ENCODE peak calls at places on chromosome 12, in four cellular contexts. H, T, O and B are unnamed samples. For H3K9me3, the result is how much of the 10 kb centered on the place peaks cover.

GRCh38 chr12:53300187-53300586 is 692 bp downstream of the MYG1 start:
- DNase-seq in O (no peak), H (no peak), T (no peak), B (peak)

GRCh38 chr12:38056701-38057689 is 259.6 kb upstream of the ALG10B start:
- DNase-seq in O (no peak), T (no peak), H (peak), B (no peak)

GRCh38 chr12:124487065-124487833 is 80.2 kb downstream of the NCOR2 start:
- DNase-seq in T (peak), O (peak), H (no peak), B (peak)

GRCh38 chr12:25262696-25263095 is 12.0 kb upstream of the KRAS start:
- DNase-seq in O (no peak), H (no peak), T (no peak), B (no peak)

GRCh38 chr12:44571031-44571550 is 305.0 kb downstream of the NELL2 start:
- DNase-seq in T (no peak), H (no peak), O (no peak), B (no peak)

GRCh38 chr12:131223171-131223761 is 269.6 kb downstream of the ADGRD1 start:
- DNase-seq in H (no peak), T (peak), O (peak), B (no peak)

GRCh38 chr12:105262461-105263184 is 26.6 kb upstream of the APPL2 start:
- DNase-seq in H (no peak), O (no peak), T (peak), B (peak)

GRCh38 chr12:52865090-52865944 is 16.5 kb upstream of the KRT78 start:
- DNase-seq in T (peak), O (peak), H (peak), B (peak)

GRCh38 chr12:42981379-42981778 is 391.8 kb upstream of the PRICKLE1 start:
- DNase-seq in O (no peak), H (no peak), T (no peak), B (no peak)

GRCh38 chr12:53492188-53492587 is 7.1 kb downstream of the MAP3K12 start:
- DNase-seq in O (no peak), T (peak), H (no peak), B (no peak)

GRCh38 chr12:24424376-24424775 is 474.9 kb upstream of the SOX5 start:
- DNase-seq in H (no peak), T (no peak), O (no peak), B (no peak)

GRCh38 chr12:41264281-41264680 is 76.2 kb downstream of the PDZRN4 start:
- DNase-seq in H (no peak), O (no peak), T (no peak), B (peak)

GRCh38 chr12:92898755-92899154 is 30.3 kb downstream of the EEA1 start:
- DNase-seq in O (no peak), T (no peak), H (no peak), B (no peak)

GRCh38 chr12:50404307-50404706 is 3.6 kb downstream of the LARP4 start:
- DNase-seq in T (no peak), H (no peak), O (no peak), B (no peak)

GRCh38 chr12:101038289-101038871 is 171.7 kb downstream of the SLC5A8 start:
- DNase-seq in H (no peak), T (no peak), O (no peak), B (no peak)

GRCh38 chr12:41188058-41188840 is at the start of gene PDZRN4:
- DNase-seq in O (peak), T (peak), H (no peak), B (peak)

GRCh38 chr12:45186762-45187161 is 29.1 kb upstream of the ANO6 start:
- DNase-seq in T (no peak), O (no peak), H (no peak), B (no peak)

GRCh38 chr12:4849946-4850345 is 59.8 kb upstream of the KCNA1 start:
- DNase-seq in H (no peak), O (no peak), T (peak), B (no peak)

GRCh38 chr12:4850857-4851380 is 58.8 kb upstream of the KCNA1 start:
- DNase-seq in H (no peak), O (no peak), T (peak), B (no peak)

GRCh38 chr12:4852308-4852707 is 57.4 kb upstream of the KCNA1 start:
- DNase-seq in H (no peak), O (no peak), T (no peak), B (no peak)

GRCh38 chr12:4855121-4855924 is 54.4 kb upstream of the KCNA1 start:
- DNase-seq in O (no peak), H (peak), T (peak), B (peak)

DNA sequence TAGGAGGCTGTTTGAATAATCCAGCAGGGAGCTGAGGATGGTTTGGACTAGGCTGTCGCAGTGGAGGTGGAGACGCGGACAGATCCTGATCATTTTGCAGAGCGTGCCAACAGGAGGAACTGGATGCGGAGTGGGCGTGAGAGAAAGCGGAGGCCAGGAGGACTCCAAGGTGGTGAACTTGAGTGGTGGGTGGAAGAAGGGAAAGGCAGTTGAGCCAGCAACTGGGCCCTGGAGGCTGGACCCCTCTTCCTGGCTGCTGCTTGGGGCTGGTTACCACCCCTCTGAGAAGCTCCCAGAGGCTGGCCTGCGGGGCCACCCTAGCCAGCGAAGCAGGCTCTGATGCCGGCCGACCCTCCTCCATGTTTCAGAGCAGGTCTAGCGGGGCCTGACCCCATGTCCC is 56.8 kb upstream of the KCNA1 start:
- DNase-seq in H (no peak), O (no peak), T (no peak), B (no peak)
- H3K27ac ChIP-seq in H (no peak), O (no peak), T (no peak), B (no peak)

GRCh38 chr12:6337958-6338406 is 3.9 kb downstream of the TNFRSF1A start:
- DNase-seq in H (no peak), O (no peak), T (peak), B (no peak)

GRCh38 chr12:6341439-6342139 is at the start of gene TNFRSF1A:
- DNase-seq in H (peak), O (peak), T (peak), B (peak)

GRCh38 chr12:6340745-6341438 is 984 bp downstream of the TNFRSF1A start:
- DNase-seq in O (peak), T (peak), H (no peak), B (no peak)

GRCh38 chr12:6336859-6337744 is 4.8 kb downstream of the TNFRSF1A start:
- DNase-seq in T (no peak), O (no peak), H (no peak), B (no peak)

GRCh38 chr12:6338955-6339761 is 2.7 kb downstream of the TNFRSF1A start:
- DNase-seq in T (peak), O (no peak), H (no peak), B (peak)
- H3K4me3 ChIP-seq in T (peak), O (peak), H (peak), B (no peak)

GRCh38 chr12:46855760-46856159 is 30.0 kb upstream of the SLC38A4 start:
- DNase-seq in O (no peak), T (no peak), H (no peak), B (no peak)
- H3K9me3 ChIP-seq in O (under half), T (half or more), H (under half), B (under half)

GRCh38 chr12:67592228-67593011 is 56.1 kb upstream of the DYRK2 start:
- DNase-seq in H (no peak), T (no peak), O (no peak), B (no peak)
- H3K27ac ChIP-seq in H (no peak), T (no peak), O (no peak), B (no peak)

GRCh38 chr12:6613015-6613775 is 6.0 kb upstream of the CHD4 start:
- DNase-seq in O (peak), T (peak), H (no peak), B (peak)
- H3K4me3 ChIP-seq in O (peak), T (peak), H (no peak), B (no peak)

DNA sequence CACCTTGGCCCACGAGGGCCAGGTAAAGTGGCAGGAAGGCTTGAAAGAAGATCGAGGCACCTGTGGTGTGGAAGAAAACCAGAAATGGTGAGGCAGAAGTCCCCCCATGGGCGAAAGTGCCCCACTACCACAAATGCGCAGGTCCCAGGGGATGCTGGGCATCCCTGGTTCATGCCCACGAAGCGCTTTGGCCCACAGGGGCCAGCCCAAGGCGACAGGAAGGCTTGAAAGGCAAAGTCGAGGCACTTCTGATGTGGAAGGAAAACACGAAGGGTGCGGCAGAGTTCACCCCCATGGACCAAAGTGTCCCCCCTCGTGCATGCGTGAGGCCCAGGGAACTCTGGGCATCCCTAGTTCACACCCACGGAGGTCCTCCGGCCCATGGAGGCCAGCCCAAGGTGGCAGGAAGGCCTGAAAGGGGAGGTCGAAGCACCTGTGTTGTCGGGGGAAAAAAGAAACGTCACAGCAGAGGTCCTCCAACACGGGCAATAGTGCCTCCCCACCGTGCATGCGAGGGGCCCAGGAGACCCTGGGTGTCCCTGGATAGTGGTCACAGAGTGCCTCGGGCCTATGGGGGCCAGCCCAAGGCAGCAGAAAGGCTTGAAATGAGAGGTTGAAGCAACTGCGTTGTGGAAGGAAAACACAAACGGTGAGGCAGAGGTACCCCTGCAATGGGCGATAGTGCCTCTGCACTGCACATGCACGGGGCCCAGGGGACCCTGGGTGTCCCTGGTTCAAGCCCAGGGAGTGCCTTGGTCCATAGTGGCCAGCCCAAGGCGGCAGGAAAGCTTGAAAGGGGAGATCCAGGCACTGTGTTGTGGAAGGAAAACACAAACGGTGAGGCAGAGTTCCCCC is 373.9 kb downstream of the ALG10 start:
- DNase-seq in T (peak), O (peak), H (no peak), B (no peak)
- H3K9me3 ChIP-seq in T (under half), O (under half), H (under half), B (under half)

DNA sequence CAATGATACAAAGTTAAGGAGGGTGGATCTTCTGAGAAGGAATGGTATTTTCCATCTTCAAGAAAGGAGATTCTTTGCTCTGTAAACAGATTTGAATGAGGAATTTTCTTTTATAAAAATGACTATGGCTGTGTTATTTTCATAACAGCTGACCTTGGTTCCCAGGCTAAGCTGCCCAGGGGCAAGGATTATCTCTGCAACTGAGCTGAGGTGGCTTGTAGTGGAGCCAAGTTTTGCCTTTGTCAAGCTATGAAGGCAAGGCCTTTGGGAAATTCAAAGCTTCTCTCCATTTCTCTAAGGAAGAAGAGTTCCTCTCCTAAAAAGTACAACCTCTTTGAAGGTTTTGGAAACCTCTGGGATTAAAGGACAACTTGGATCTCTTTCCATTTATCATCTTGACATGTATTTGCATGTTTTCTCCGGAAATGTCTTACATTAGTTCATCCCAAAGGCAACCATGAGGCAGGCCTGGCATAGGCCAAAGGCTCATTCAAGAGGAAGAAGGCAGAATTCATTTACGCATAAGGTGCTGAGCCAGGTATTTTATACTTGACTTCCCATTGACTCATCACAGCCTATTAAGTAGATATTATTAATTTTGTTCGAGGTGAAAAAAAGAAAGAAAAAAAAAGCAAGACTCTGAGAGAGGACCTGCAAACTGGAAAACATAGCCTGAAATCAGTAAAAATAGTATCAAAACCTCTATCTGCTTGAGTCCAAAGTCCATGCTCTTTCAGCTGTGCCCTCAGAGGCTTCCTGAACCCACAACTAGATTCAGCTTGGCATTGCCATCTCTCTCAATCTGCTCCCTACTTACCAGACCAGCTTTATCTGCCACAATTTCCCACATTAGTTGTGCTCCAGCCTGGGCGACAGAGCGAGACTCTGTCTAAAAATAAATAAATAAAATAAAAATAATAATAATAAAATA is 24.0 kb upstream of the CKAP4 start:
- DNase-seq in H (no peak), O (no peak), T (peak), B (no peak)
- H3K27ac ChIP-seq in H (no peak), O (no peak), T (no peak), B (no peak)

GRCh38 chr12:111240374-111240773 is 128.5 kb downstream of the PHETA1 start:
- DNase-seq in H (no peak), T (no peak), O (no peak), B (no peak)

GRCh38 chr12:111242190-111242589 is 126.7 kb downstream of the PHETA1 start:
- DNase-seq in H (no peak), T (no peak), O (no peak), B (no peak)

GRCh38 chr12:111238075-111238734 is 130.7 kb downstream of the PHETA1 start:
- DNase-seq in T (no peak), O (no peak), H (no peak), B (no peak)
- H3K4me3 ChIP-seq in T (no peak), O (no peak), H (no peak), B (no peak)

DNA sequence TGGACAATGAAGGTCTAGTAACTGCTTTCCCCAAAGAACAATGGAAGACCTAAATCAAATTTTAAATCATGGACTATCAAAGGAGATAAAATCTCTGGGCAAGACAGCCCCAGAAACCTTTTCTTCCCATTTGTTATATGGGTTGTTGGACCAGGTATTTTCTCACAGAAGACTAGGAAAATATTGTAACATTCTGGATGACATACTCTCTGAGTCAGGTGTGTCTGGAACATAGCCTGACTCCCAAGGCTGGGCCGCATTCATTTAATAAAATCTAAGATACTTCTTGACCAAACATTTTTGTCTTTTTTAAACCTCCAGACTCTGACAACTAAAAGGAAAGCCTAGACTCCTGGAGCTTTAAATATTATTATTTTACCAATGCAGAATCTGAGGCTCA is 87.9 kb downstream of the ATP23 start:
- DNase-seq in H (no peak), O (no peak), T (no peak), B (no peak)
- H3K9me3 ChIP-seq in H (under half), O (under half), T (under half), B (under half)